ENCODE peak calls at places on chromosomes 12 and 14, in four cellular contexts. X is ovary, M is tibial artery, B is lung. I is an unnamed sample. For H3K27me3, the result is how much of the 10 kb centered on the place peaks cover.

GRCh38 chr12:26017484-26018211 is 59.2 kb downstream of the RASSF8 start:
- DNase-seq in X (no peak), M (no peak), B (no peak), I (peak)

GRCh38 chr12:4037747-4038312 is 164.6 kb upstream of the PARP11 start:
- DNase-seq in X (peak), M (peak), B (peak), I (no peak)

GRCh38 chr12:101992091-101992490 is 69.7 kb downstream of the WASHC3 start:
- DNase-seq in X (no peak), M (no peak), B (no peak), I (no peak)

GRCh38 chr14:83867871-83868270 is 1662.1 kb upstream of the FLRT2 start:
- DNase-seq in X (peak), M (no peak), B (no peak), I (no peak)

GRCh38 chr14:75548544-75548943 is 26.3 kb downstream of the BATF start:
- DNase-seq in X (no peak), M (peak), B (no peak), I (no peak)

GRCh38 chr14:69268763-69269162 is 8.8 kb downstream of the GALNT16 start:
- DNase-seq in X (no peak), M (no peak), B (no peak), I (no peak)

GRCh38 chr12:104641862-104642261 is 185.1 kb downstream of the CHST11 start:
- DNase-seq in X (no peak), M (no peak), B (no peak), I (no peak)

GRCh38 chr12:52740591-52740990 is 36.6 kb downstream of the KRT76 start:
- DNase-seq in X (no peak), M (no peak), B (no peak), I (no peak)

GRCh38 chr12:23041774-23042173 is 416.8 kb downstream of the ETNK1 start:
- DNase-seq in X (no peak), M (no peak), B (no peak), I (no peak)
- TF ChIP-seq CTCF in X (no peak), M (no peak), B (no peak), I (no peak)

GRCh38 chr12:132262256-132263060 is 66.9 kb downstream of the GALNT9 start:
- DNase-seq in X (no peak), M (no peak), B (no peak), I (no peak)

GRCh38 chr12:132263061-132263360 is 66.4 kb downstream of the GALNT9 start:
- DNase-seq in X (no peak), M (no peak), B (no peak), I (no peak)

GRCh38 chr12:132263451-132264065 is 65.8 kb downstream of the GALNT9 start:
- DNase-seq in X (no peak), M (no peak), B (no peak), I (no peak)

GRCh38 chr12:132265056-132265800 is 64.2 kb downstream of the GALNT9 start:
- DNase-seq in X (no peak), M (no peak), B (no peak), I (no peak)

GRCh38 chr12:132264086-132265010 is 65.0 kb downstream of the GALNT9 start:
- DNase-seq in X (no peak), M (no peak), B (no peak), I (no peak)
- H3K27me3 ChIP-seq in X (under half), M (half or more), B (under half), I (under half)

DNA sequence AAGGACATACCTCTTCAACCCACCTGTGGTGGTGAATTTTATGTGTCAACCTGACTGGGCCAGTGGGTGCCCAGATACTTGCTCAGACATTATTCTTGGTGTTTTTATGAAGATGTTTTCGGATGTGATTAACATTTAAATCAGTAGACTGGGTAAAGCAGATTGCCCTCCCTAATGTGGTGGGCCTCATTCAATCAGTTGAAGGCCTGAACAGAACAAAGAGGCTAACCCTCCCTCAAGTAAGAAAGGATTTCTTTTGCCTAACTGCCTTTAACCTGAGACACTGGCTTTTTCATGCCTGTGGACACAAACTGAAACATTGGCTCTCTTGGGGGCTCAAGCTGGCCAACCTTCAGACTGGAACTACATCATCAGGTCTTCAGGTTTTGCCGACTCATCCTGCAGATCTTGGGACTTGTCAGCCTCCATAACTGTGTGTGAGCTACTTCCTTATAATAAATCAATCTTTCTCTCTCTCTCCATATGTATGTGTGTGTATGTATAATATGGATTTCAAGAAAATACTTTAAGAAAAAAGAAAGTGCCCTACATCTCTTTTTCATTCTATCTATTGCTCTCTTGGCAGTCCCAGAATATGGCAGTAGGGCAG is 39.4 kb downstream of the RTN1 start:
- DNase-seq in X (no peak), M (no peak), B (no peak), I (no peak)
- H3K4me3 ChIP-seq in X (no peak), M (no peak), B (no peak), I (no peak)

GRCh38 chr12:56334490-56334793 is 642 bp upstream of the PAN2 start:
- DNase-seq in X (no peak), M (no peak), B (no peak), I (no peak)
- TF ChIP-seq CTCF in X (no peak), M (no peak), B (no peak), I (no peak)

I was measured in psoas muscle.